ENCODE peak calls at places on chromosomes 6 and 20, in seven cellular contexts. One of them, this sample, is unnamed.

GRCh38 chr20:12056836-12057235 is 139.1 kb downstream of the BTBD3 start:
- DNase-seq in uterus: no peak
- DNase-seq in cardiac muscle cell: peak
- DNase-seq in fibroblast of mammary gland: no peak
- DNase-seq in pancreas: no peak
- DNase-seq in retinal pigment epithelial cell: no peak
- DNase-seq in endodermal cell: peak
- DNase-seq in this sample: no peak

GRCh38 chr6:113860165-113860955 is 3.2 kb downstream of the MARCKS start:
- DNase-seq in uterus: peak
- DNase-seq in cardiac muscle cell: peak
- DNase-seq in fibroblast of mammary gland: peak
- DNase-seq in pancreas: peak
- DNase-seq in retinal pigment epithelial cell: no peak
- DNase-seq in endodermal cell: peak
- DNase-seq in this sample: no peak

GRCh38 chr6:169620171-169621125 is 81.4 kb downstream of the WDR27 start:
- DNase-seq in uterus: no peak
- DNase-seq in cardiac muscle cell: peak
- DNase-seq in fibroblast of mammary gland: peak
- DNase-seq in pancreas: no peak
- DNase-seq in retinal pigment epithelial cell: no peak
- DNase-seq in endodermal cell: peak
- DNase-seq in this sample: peak

GRCh38 chr6:166952567-166953464 is 3.5 kb downstream of the RNASET2 start:
- DNase-seq in uterus: no peak
- DNase-seq in cardiac muscle cell: no peak
- DNase-seq in fibroblast of mammary gland: no peak
- DNase-seq in pancreas: no peak
- DNase-seq in retinal pigment epithelial cell: no peak
- DNase-seq in endodermal cell: peak
- DNase-seq in this sample: no peak

GRCh38 chr6:151288711-151289398 is 49.1 kb downstream of the AKAP12 start:
- DNase-seq in uterus: no peak
- DNase-seq in cardiac muscle cell: no peak
- DNase-seq in fibroblast of mammary gland: no peak
- DNase-seq in pancreas: no peak
- DNase-seq in retinal pigment epithelial cell: no peak
- DNase-seq in endodermal cell: no peak
- DNase-seq in this sample: no peak

GRCh38 chr20:40770564-40771307 is 81.7 kb upstream of the MAFB start:
- DNase-seq in uterus: no peak
- DNase-seq in cardiac muscle cell: no peak
- DNase-seq in fibroblast of mammary gland: no peak
- DNase-seq in pancreas: no peak
- DNase-seq in retinal pigment epithelial cell: no peak
- DNase-seq in endodermal cell: no peak
- DNase-seq in this sample: no peak

GRCh38 chr6:125415921-125416320 is 114.2 kb upstream of the HDDC2 start:
- DNase-seq in uterus: no peak
- DNase-seq in cardiac muscle cell: peak
- DNase-seq in fibroblast of mammary gland: peak
- DNase-seq in pancreas: no peak
- DNase-seq in retinal pigment epithelial cell: no peak
- DNase-seq in endodermal cell: no peak
- DNase-seq in this sample: no peak

GRCh38 chr6:93337014-93337413 is 82.3 kb downstream of the EPHA7 start:
- DNase-seq in uterus: no peak
- DNase-seq in cardiac muscle cell: no peak
- DNase-seq in fibroblast of mammary gland: no peak
- DNase-seq in pancreas: no peak
- DNase-seq in retinal pigment epithelial cell: no peak
- DNase-seq in endodermal cell: no peak
- DNase-seq in this sample: no peak

GRCh38 chr6:131519670-131520436 is 53.2 kb upstream of the ARG1 start:
- DNase-seq in uterus: no peak
- DNase-seq in cardiac muscle cell: peak
- DNase-seq in fibroblast of mammary gland: peak
- DNase-seq in pancreas: no peak
- DNase-seq in retinal pigment epithelial cell: no peak
- DNase-seq in endodermal cell: peak
- DNase-seq in this sample: peak

GRCh38 chr6:6466967-6467761 is 121.4 kb upstream of the LY86 start:
- DNase-seq in uterus: no peak
- DNase-seq in cardiac muscle cell: no peak
- DNase-seq in fibroblast of mammary gland: peak
- DNase-seq in pancreas: no peak
- DNase-seq in retinal pigment epithelial cell: no peak
- DNase-seq in endodermal cell: no peak
- DNase-seq in this sample: no peak

GRCh38 chr20:58372836-58373235 is 16.2 kb upstream of the VAPB start:
- DNase-seq in uterus: no peak
- DNase-seq in cardiac muscle cell: no peak
- DNase-seq in fibroblast of mammary gland: no peak
- DNase-seq in pancreas: no peak
- DNase-seq in retinal pigment epithelial cell: no peak
- DNase-seq in endodermal cell: peak
- DNase-seq in this sample: no peak

GRCh38 chr6:140026561-140026960 is 652.1 kb upstream of the CITED2 start:
- DNase-seq in uterus: no peak
- DNase-seq in cardiac muscle cell: no peak
- DNase-seq in fibroblast of mammary gland: no peak
- DNase-seq in pancreas: no peak
- DNase-seq in retinal pigment epithelial cell: no peak
- DNase-seq in endodermal cell: no peak
- DNase-seq in this sample: no peak

DNA sequence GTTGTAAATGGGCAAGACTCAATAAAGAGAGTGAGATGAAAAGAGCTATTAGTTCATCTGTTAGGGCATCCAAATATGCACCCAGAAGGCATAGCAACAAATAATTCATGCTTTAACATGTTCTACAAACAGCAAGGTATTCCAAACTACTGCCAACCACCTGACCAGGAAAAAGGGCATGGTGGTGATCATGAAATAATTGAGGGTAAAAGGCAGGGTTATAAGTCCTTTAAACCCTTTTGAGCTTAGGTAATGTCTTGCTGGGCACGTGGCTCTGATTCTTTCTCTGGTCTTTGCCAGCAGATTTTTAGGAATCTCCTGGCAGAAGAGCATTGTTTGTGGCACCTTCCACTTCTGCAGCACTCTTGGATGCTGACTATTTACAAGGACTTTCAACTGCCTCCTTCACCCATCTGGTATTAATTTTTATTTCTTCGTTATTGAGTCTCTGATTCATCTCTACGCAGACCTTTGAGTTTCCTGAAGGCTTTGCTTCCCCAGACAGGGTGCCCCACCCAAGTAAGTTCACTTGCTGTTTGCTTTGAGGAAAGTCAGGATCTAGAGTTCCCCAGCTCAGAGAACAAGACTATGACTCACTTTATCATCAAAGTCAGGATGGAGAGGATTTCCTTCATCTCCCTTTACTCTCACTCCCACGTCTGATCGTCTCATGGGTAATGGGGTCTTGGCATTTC is 83.4 kb upstream of the NEDD9 start:
- DNase-seq in uterus: no peak
- DNase-seq in cardiac muscle cell: peak
- DNase-seq in fibroblast of mammary gland: peak
- DNase-seq in pancreas: no peak
- DNase-seq in retinal pigment epithelial cell: peak
- DNase-seq in endodermal cell: no peak
- DNase-seq in this sample: no peak
- H3K4me3 ChIP-seq in uterus: no peak
- H3K4me3 ChIP-seq in cardiac muscle cell: no peak
- H3K4me3 ChIP-seq in fibroblast of mammary gland: no peak
- H3K4me3 ChIP-seq in pancreas: no peak
- H3K4me3 ChIP-seq in retinal pigment epithelial cell: no peak
- H3K4me3 ChIP-seq in endodermal cell: no peak
- H3K4me3 ChIP-seq in this sample: no peak

DNA sequence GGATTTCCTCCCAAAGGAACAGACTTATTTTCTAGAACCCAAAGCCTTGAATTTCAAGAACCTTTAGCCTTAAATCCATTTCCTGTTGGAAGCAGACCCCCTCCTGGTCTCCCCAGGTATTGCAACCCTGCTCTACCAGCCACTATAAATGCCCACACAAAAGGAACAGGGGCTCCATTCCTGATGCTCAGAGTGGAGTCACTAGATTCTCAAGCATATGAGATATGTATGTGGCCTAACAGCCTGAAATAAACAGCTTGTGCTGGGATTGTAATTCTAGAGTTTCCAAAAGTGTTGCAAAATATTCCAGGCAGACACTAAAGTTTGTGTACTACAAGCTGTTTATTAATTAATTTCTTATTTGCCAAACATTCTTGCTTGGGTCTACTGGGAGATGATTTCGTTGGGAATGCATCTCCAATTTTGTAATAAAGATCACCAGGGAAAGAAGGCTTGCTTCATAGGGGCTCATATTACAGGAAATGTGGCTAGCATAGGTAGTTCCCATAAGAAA is 44.8 kb downstream of the RIPOR3 start:
- DNase-seq in uterus: no peak
- DNase-seq in cardiac muscle cell: peak
- DNase-seq in fibroblast of mammary gland: peak
- DNase-seq in pancreas: no peak
- DNase-seq in retinal pigment epithelial cell: no peak
- DNase-seq in endodermal cell: no peak
- DNase-seq in this sample: no peak
- TF ChIP-seq CTCF in uterus: no peak
- TF ChIP-seq CTCF in cardiac muscle cell: peak
- TF ChIP-seq CTCF in fibroblast of mammary gland: peak
- TF ChIP-seq CTCF in pancreas: no peak
- TF ChIP-seq CTCF in retinal pigment epithelial cell: peak
- TF ChIP-seq CTCF in endodermal cell: peak
- TF ChIP-seq CTCF in this sample: no peak

DNA sequence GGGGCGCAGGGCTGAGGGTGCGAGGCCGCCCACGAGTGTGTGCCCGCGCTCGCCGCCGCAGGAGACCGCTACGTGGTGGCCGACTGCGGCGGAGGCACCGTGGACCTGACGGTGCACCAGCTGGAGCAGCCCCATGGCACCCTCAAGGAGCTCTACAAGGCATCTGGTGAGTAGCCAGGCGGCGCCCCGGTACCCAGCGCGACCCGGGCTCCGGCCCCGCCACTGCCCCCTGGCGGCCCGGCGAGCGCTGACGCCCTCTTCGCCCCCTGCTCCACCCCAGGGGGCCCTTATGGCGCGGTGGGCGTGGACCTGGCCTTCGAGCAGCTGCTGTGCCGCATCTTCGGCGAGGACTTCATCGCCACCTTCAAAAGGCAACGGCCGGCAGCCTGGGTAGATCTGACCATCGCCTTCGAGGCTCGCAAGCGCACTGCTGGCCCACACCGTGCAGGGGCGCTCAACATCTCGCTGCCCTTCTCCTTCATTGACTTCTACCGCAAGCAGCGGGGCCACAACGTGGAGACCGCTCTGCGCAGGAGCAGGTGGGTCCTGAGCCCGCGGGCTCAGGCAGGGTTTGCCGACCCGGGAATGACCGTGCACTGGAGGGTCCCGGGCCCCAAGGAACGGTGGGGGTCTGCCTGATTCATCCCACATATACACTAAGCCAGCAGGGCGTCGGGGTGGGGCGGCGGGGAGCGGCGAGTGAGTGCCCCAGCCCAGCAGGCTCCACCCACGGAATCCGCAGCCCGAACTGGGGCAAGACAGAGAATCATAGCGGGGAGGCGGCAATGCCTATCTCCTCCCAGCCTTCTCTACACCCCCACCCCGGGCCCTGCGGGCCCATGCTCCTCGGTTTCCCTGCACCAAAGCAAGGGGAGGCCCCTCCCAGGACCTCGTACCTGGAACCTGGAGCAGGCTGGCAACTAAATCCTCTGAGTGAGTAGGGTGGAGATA is 17.5 kb downstream of the HSPA12B start:
- DNase-seq in uterus: no peak
- DNase-seq in cardiac muscle cell: no peak
- DNase-seq in fibroblast of mammary gland: no peak
- DNase-seq in pancreas: peak
- DNase-seq in retinal pigment epithelial cell: no peak
- DNase-seq in endodermal cell: peak
- DNase-seq in this sample: no peak
- H3K4me3 ChIP-seq in uterus: no peak
- H3K4me3 ChIP-seq in cardiac muscle cell: peak
- H3K4me3 ChIP-seq in fibroblast of mammary gland: no peak
- H3K4me3 ChIP-seq in pancreas: peak
- H3K4me3 ChIP-seq in retinal pigment epithelial cell: peak
- H3K4me3 ChIP-seq in endodermal cell: no peak
- H3K4me3 ChIP-seq in this sample: no peak

GRCh38 chr6:47680056-47680455 is 18.3 kb upstream of the ADGRF4 start:
- DNase-seq in uterus: no peak
- DNase-seq in cardiac muscle cell: no peak
- DNase-seq in fibroblast of mammary gland: no peak
- DNase-seq in pancreas: no peak
- DNase-seq in retinal pigment epithelial cell: no peak
- DNase-seq in endodermal cell: no peak
- DNase-seq in this sample: no peak

GRCh38 chr6:47678739-47679138 is 19.6 kb upstream of the ADGRF4 start:
- DNase-seq in uterus: no peak
- DNase-seq in cardiac muscle cell: no peak
- DNase-seq in fibroblast of mammary gland: no peak
- DNase-seq in pancreas: no peak
- DNase-seq in retinal pigment epithelial cell: no peak
- DNase-seq in endodermal cell: no peak
- DNase-seq in this sample: no peak

GRCh38 chr6:47680724-47681123 is 17.7 kb upstream of the ADGRF4 start:
- DNase-seq in uterus: no peak
- DNase-seq in cardiac muscle cell: no peak
- DNase-seq in fibroblast of mammary gland: no peak
- DNase-seq in pancreas: no peak
- DNase-seq in retinal pigment epithelial cell: no peak
- DNase-seq in endodermal cell: no peak
- DNase-seq in this sample: no peak

GRCh38 chr6:47679507-47679906 is 18.9 kb upstream of the ADGRF4 start:
- DNase-seq in uterus: no peak
- DNase-seq in cardiac muscle cell: no peak
- DNase-seq in fibroblast of mammary gland: no peak
- DNase-seq in pancreas: no peak
- DNase-seq in retinal pigment epithelial cell: no peak
- DNase-seq in endodermal cell: no peak
- DNase-seq in this sample: no peak

DNA sequence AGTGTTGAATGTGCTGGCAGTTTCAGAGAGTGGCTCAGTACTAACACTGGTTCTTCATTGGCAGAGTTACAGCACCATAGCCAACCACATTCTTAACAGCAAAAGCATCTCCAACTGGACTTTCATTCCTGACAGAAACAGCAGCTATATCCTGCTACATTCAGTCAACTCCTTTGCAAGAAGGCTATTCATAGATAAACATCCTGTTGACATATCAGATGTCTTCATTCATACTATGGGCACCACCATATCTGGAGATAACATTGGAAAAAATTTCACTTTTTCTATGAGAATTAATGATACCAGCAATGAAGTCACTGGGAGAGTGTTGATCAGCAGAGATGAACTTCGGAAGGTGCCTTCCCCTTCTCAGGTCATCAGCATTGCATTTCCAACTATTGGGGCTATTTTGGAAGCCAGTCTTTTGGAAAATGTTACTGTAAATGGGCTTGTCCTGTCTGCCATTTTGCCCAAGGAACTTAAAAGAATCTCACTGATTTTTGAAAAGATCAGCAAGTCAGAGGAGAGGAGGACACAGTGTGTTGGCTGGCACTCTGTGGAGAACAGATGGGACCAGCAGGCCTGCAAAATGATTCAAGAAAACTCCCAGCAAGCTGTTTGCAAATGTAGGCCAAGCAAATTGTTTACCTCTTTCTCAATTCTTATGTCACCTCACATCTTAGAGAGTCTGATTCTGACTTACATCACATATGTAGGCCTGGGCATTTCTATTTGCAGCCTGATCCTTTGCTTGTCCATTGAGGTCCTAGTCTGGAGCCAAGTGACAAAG is 17.0 kb upstream of the ADGRF4 start:
- DNase-seq in uterus: no peak
- DNase-seq in cardiac muscle cell: no peak
- DNase-seq in fibroblast of mammary gland: no peak
- DNase-seq in pancreas: no peak
- DNase-seq in retinal pigment epithelial cell: no peak
- DNase-seq in endodermal cell: no peak
- DNase-seq in this sample: no peak
- TF ChIP-seq CTCF in uterus: no peak
- TF ChIP-seq CTCF in cardiac muscle cell: no peak
- TF ChIP-seq CTCF in fibroblast of mammary gland: no peak
- TF ChIP-seq CTCF in pancreas: no peak
- TF ChIP-seq CTCF in retinal pigment epithelial cell: no peak
- TF ChIP-seq CTCF in endodermal cell: no peak
- TF ChIP-seq CTCF in this sample: no peak

This sample was measured in LNCaP clone FGC.